ENCODE peak calls at places on chromosomes 7 and 10, in eight cellular contexts. K is mammary epithelial cell, C is heart right ventricle, H is kidney epithelial cell, Z is body of pancreas, R is IMR-90, W is AG09309, N is fibroblast of lung. D is an unnamed sample.

GRCh38 chr10:132374612-132375011 is 22.4 kb upstream of the PWWP2B start:
- DNase-seq in R (no peak), Z (no peak), W (no peak), K (no peak), N (no peak), C (no peak), H (no peak), D (no peak)

GRCh38 chr10:17439552-17439951 is 14.8 kb downstream of the ST8SIA6 start:
- DNase-seq in K (no peak), W (no peak), C (no peak), R (no peak), H (no peak), N (no peak), Z (no peak), D (no peak)

GRCh38 chr10:12638781-12639180 is 289.4 kb downstream of the CAMK1D start:
- DNase-seq in H (no peak), C (no peak), Z (no peak), W (no peak), R (no peak), K (no peak), N (no peak), D (no peak)

GRCh38 chr7:150800576-150801241 is at the start of gene TMEM176A:
- DNase-seq in C (no peak), Z (no peak), H (no peak), N (no peak), W (no peak), R (no peak), K (no peak), D (no peak)

GRCh38 chr7:44290250-44290616 is 35.2 kb downstream of the CAMK2B start:
- DNase-seq in Z (peak), R (no peak), C (no peak), H (no peak), N (no peak), W (no peak), K (no peak), D (no peak)

GRCh38 chr10:71939304-71939703 is 24.9 kb upstream of the CHST3 start:
- DNase-seq in K (no peak), H (no peak), N (no peak), C (no peak), Z (no peak), W (no peak), R (no peak), D (no peak)

GRCh38 chr10:29840516-29841276 is 205.9 kb upstream of the SVIL start:
- DNase-seq in K (peak), H (no peak), C (no peak), R (no peak), W (no peak), N (no peak), Z (peak), D (no peak)

GRCh38 chr10:93086289-93086688 is 12.6 kb downstream of the CYP26A1 start:
- DNase-seq in R (no peak), C (no peak), N (no peak), K (no peak), H (no peak), Z (no peak), W (no peak), D (no peak)

GRCh38 chr10:15123749-15124184 is 26.6 kb downstream of the RPP38 start:
- DNase-seq in R (peak), W (peak), Z (no peak), H (no peak), K (peak), N (peak), C (no peak), D (no peak)

GRCh38 chr7:128883622-128884549 is 21.2 kb downstream of the ATP6V1F start:
- DNase-seq in Z (peak), H (no peak), N (peak), C (peak), W (no peak), R (peak), K (peak), D (peak)

GRCh38 chr10:154348-154747 is 19.1 kb downstream of the ZMYND11 start:
- DNase-seq in R (peak), H (no peak), Z (no peak), W (no peak), K (no peak), C (no peak), N (peak), D (no peak)

GRCh38 chr7:82122290-82122689 is 321.3 kb downstream of the CACNA2D1 start:
- DNase-seq in R (no peak), Z (no peak), C (no peak), N (no peak), H (no peak), W (no peak), K (no peak), D (no peak)

GRCh38 chr10:102509387-102509786 is 5.6 kb downstream of the SUFU start:
- DNase-seq in R (peak), Z (no peak), K (peak), H (no peak), W (no peak), N (peak), C (no peak), D (no peak)

GRCh38 chr7:54802841-54803240 is 43.8 kb upstream of the SEC61G start:
- DNase-seq in H (peak), N (peak), C (no peak), K (peak), W (no peak), Z (no peak), R (peak), D (no peak)

GRCh38 chr7:99639267-99639666 is 22.5 kb downstream of the ZSCAN25 start:
- DNase-seq in C (no peak), R (no peak), Z (no peak), W (no peak), N (no peak), K (no peak), H (no peak), D (no peak)

GRCh38 chr7:121081327-121081936 is 92.9 kb downstream of the CPED1 start:
- DNase-seq in H (peak), R (peak), W (peak), C (no peak), K (peak), N (peak), Z (no peak), D (no peak)

GRCh38 chr10:34827087-34827766 is 12.1 kb upstream of the PARD3 start:
- DNase-seq in R (no peak), Z (no peak), K (no peak), C (no peak), N (no peak), H (no peak), W (no peak), D (no peak)

GRCh38 chr7:150909192-150909591 is 56.9 kb downstream of the AOC1 start:
- DNase-seq in Z (no peak), N (no peak), R (no peak), C (no peak), H (no peak), W (no peak), K (no peak), D (peak)

GRCh38 chr7:55078465-55079372 is 59.9 kb downstream of the EGFR start:
- DNase-seq in W (no peak), Z (no peak), H (no peak), R (no peak), N (no peak), C (no peak), K (no peak), D (no peak)

GRCh38 chr7:99693427-99694200 is 13.8 kb upstream of the CYP3A5 start:
- DNase-seq in R (no peak), K (no peak), H (no peak), W (no peak), Z (peak), N (no peak), C (no peak), D (peak)

GRCh38 chr7:5692845-5693278 is 88.6 kb downstream of the RNF216 start:
- DNase-seq in K (peak), C (no peak), H (no peak), Z (no peak), R (peak), N (peak), W (no peak), D (no peak)

GRCh38 chr10:47277352-47278151 is 22.4 kb upstream of the GDF10 start:
- DNase-seq in W (no peak), N (no peak), K (peak), R (no peak), H (no peak), Z (no peak), C (no peak), D (peak)

GRCh38 chr7:55435466-55435865 is 70.3 kb downstream of the LANCL2 start:
- DNase-seq in W (no peak), R (no peak), N (no peak), C (no peak), K (no peak), Z (no peak), H (no peak), D (no peak)

GRCh38 chr10:49177391-49178355 is 10.5 kb downstream of the TMEM273 start:
- DNase-seq in Z (no peak), H (peak), R (peak), C (peak), W (peak), K (peak), N (peak), D (no peak)

GRCh38 chr7:152865461-152865860 is 105.9 kb downstream of the ACTR3B start:
- DNase-seq in R (no peak), K (no peak), H (no peak), Z (no peak), W (no peak), N (no peak), C (no peak), D (no peak)

GRCh38 chr7:101218236-101219130 is 518 bp downstream of the ZNHIT1 start:
- DNase-seq in H (no peak), W (no peak), Z (no peak), R (peak), C (no peak), K (no peak), N (no peak), D (no peak)

GRCh38 chr10:33333260-33334169 is 952 bp downstream of the NRP1 start:
- DNase-seq in R (no peak), H (no peak), C (no peak), K (peak), W (no peak), N (peak), Z (no peak), D (no peak)

GRCh38 chr7:100900978-100901377 is 5.3 kb upstream of the ACHE start:
- DNase-seq in W (no peak), K (no peak), R (no peak), C (no peak), Z (peak), N (no peak), H (no peak), D (no peak)

GRCh38 chr7:100965723-100966541 is 3.4 kb upstream of the MUC12 start:
- DNase-seq in C (peak), H (no peak), K (peak), R (no peak), Z (peak), W (no peak), N (peak), D (peak)

GRCh38 chr7:132080967-132081668 is 495.2 kb downstream of the PLXNA4 start:
- DNase-seq in H (no peak), N (peak), W (peak), Z (no peak), C (no peak), R (peak), K (no peak), D (no peak)

GRCh38 chr7:148983220-148984146 is 44.8 kb downstream of the PDIA4 start:
- DNase-seq in R (peak), C (peak), N (peak), K (peak), W (no peak), Z (peak), H (no peak), D (peak)

GRCh38 chr7:27115161-27116018 is 12.9 kb upstream of the HOXA2 start:
- DNase-seq in N (peak), C (no peak), H (peak), K (peak), Z (no peak), R (peak), W (no peak), D (no peak)

GRCh38 chr7:125059861-125060456 is 130.3 kb upstream of the POT1 start:
- DNase-seq in K (no peak), C (no peak), N (peak), W (no peak), H (no peak), R (peak), Z (no peak), D (no peak)

GRCh38 chr10:34758447-34758996 is 56.6 kb downstream of the PARD3 start:
- DNase-seq in Z (no peak), K (peak), W (no peak), H (peak), R (peak), N (peak), C (no peak), D (no peak)

GRCh38 chr7:99409192-99409572 is 413 bp downstream of the BUD31 start:
- DNase-seq in N (no peak), R (no peak), C (no peak), H (no peak), K (no peak), W (no peak), Z (no peak), D (no peak)

GRCh38 chr7:32070051-32070405 is 179 bp downstream of the PDE1C start:
- DNase-seq in Z (no peak), R (no peak), C (no peak), N (no peak), W (no peak), K (peak), H (no peak), D (no peak)

GRCh38 chr7:32071466-32072091 is 1.4 kb upstream of the PDE1C start:
- DNase-seq in Z (no peak), K (no peak), R (no peak), H (no peak), W (no peak), N (no peak), C (no peak), D (no peak)

GRCh38 chr7:32070406-32071360 is at the start of gene PDE1C:
- DNase-seq in H (no peak), R (peak), Z (peak), W (no peak), K (peak), N (peak), C (peak), D (no peak)

GRCh38 chr7:32073533-32073932 is 3.3 kb upstream of the PDE1C start:
- DNase-seq in R (no peak), K (no peak), Z (no peak), N (peak), C (no peak), W (no peak), H (no peak), D (no peak)

GRCh38 chr7:32072397-32072796 is 2.2 kb upstream of the PDE1C start:
- DNase-seq in W (no peak), C (no peak), R (no peak), H (no peak), Z (no peak), N (no peak), K (no peak), D (no peak)
- TF ChIP-seq CTCF in W (peak), C (peak), R (peak), H (peak), Z (no peak), N (no peak), K (peak), D (no peak)

DNA sequence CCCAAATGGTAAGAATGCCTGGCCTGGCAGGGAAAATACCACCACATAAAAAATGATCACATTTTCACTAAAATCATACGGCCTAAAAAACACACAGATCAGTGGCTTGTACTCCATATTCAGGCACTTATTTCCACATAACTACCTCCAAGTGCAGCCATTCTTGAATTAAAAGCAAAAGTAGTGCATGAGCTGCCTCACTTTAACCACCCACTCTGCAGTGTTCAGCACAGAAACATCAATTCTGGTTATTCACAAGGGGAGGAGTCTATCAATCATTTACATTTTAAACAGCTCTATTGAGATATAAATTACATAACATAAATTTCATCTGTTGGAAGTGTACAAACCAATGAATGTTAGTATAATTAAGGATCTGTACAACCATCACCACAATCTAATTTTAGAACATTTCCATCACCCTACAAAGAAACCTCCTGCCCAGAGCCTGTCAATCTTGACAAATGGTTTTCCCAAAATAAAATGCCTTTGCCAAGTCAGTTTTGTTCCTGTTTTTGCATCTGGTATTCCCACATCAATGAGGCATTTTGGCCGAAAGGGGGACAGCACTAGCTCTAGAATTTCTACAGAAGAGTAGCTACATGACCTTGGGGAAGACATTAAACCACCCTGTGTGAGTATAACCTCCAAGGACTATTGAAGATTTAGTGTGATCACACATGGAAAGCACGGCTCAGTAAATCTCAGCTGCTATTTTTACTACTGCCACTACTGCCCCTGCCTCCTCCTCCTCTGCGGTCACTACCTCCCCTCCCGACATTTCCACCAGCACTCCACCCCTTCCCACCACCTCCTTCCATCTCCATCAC is 70.0 kb downstream of the GRB10 start:
- DNase-seq in N (peak), K (no peak), Z (no peak), W (no peak), C (no peak), H (no peak), R (no peak), D (no peak)
- TF ChIP-seq CTCF in N (peak), K (no peak), Z (no peak), W (no peak), C (no peak), H (no peak), R (no peak), D (no peak)

DNA sequence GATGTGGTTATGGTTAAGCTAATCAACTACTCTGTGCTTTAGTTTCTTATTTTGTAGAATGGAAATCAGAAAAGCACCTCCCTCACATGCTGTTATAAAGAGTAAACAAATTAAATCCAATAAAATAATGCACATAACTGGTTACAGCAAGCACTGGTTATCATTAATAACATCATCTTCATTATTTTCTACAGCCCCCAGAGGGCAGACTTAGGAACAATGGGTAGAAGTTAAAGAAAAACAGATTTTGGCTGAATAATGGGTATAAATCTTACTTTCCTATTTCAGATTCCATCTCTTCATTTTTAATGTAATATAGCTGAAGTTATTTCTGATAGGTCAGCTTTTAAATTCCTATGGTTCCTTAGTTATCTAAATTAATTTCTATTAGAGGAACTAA is 126.5 kb downstream of the DOCK4 start:
- DNase-seq in Z (no peak), R (peak), C (no peak), W (no peak), K (no peak), N (peak), H (no peak), D (no peak)
- TF ChIP-seq CTCF in Z (no peak), R (peak), C (no peak), W (no peak), K (peak), N (no peak), H (no peak), D (no peak)

DNA sequence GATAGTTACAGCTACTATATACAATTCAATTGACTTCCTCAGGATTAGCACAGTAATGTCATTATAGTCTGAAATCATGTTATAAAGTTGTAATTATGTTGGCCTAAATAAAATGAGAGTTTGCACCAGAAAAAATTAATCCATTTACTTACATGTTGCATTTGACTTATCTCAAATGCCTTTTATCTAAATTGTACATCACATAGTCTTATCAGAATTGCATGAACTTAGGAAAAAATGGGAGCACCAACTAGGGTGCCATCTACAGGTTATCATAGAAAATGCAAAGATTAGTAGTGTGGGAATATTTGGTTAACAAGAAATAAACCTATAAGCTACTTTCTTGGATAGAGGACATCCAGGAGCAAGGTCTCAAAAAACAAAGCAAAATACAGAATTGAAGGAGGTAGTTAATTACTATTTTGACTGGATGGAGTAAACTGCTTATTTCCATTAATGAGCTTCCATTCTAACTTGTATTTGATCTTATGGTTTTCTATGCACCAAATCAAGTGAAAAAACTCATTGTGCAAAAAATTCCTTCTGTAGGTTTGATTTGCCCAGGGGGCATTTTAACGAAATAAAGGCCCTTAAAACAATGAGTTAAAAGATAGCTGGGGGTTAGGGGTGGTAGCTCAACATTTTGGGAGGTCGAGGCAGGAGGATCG is 60.0 kb upstream of the ORC5 start:
- DNase-seq in Z (no peak), R (peak), H (no peak), K (peak), N (peak), C (no peak), W (no peak), D (no peak)
- TF ChIP-seq CTCF in Z (peak), R (peak), H (peak), K (peak), N (peak), C (peak), W (peak), D (no peak)

DNA sequence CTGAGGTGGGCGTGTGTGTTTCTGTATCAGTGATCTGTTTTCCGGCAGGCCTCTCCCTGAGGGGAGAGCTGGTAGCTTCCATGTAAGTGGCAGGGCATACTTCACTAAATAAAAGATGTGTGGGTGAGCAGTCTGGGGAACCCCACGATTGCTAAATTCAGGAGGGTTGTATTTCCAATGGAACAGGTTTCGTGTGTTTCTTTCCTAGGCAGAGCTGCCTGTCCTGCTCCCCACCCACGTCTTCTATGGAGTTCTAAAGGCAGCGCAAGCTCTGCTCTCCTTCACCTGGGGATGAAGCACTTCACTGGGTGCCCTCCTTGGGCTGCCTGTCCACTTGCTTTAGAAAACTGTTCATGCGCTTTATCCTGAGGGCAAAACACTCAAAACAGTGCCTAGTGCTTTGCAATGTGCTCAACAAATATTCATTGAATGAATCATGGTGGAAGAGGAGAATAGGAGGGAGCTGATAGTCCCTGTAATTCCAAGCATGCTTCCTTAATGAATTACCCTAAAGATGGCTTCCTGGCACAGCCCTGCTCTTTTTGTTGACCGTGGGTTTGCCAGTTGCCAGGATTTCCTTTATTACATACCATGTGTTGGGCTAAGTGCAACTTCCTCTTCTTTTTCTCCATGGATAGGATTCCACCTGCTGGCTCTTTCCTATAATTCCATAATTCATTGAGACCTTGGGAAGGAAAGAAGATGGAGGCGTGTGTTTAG is 50.6 kb upstream of the SRPK2 start:
- DNase-seq in W (peak), H (peak), Z (no peak), K (peak), C (no peak), R (peak), N (peak), D (no peak)
- TF ChIP-seq CTCF in W (peak), H (no peak), Z (peak), K (peak), C (no peak), R (peak), N (no peak), D (no peak)

D was measured in CD4-positive, alpha-beta T cell.